ENCODE peak calls at places on chromosomes 2 and 18, in ten cellular contexts. V is foreskin fibroblast, U is endothelial cell, C is GM12865, R is AG09309, P is kidney epithelial cell, S is left lung, B is mucosa of descending colon, A is WTC11, T is lower lobe of right lung. Z is an unnamed sample.

GRCh38 chr2:27857417-27858172 is 32.6 kb downstream of the RBKS start:
- DNase-seq in V (peak; percentile 37), C (no peak), S (no peak), P (peak; percentile 35), T (no peak), R (peak; percentile 33), U (no peak), B (no peak), A (no peak), Z (no peak)

GRCh38 chr2:196324212-196324611 is 152.8 kb upstream of the STK17B start:
- DNase-seq in B (no peak), A (no peak), U (no peak), S (no peak), V (peak; percentile 79), C (no peak), R (no peak), T (no peak), P (no peak), Z (no peak)

GRCh38 chr2:51829477-51829876 is 797.5 kb upstream of the NRXN1 start:
- DNase-seq in U (no peak), V (no peak), S (no peak), B (no peak), R (no peak), T (no peak), P (no peak), A (no peak), C (no peak), Z (no peak)

GRCh38 chr2:144211826-144212225 is 308.1 kb downstream of the ZEB2 start:
- DNase-seq in C (peak; percentile 17), R (no peak), A (no peak), V (no peak), B (no peak), S (no peak), P (no peak), T (no peak), U (no peak), Z (no peak)

GRCh38 chr18:79950440-79951341 is 762 bp downstream of the SLC66A2 start:
- DNase-seq in C (peak; percentile 41), S (peak; percentile 90), T (peak; percentile 74), U (peak; percentile 36), R (no peak), P (no peak), B (peak; percentile 78), A (peak; percentile 41), V (peak; percentile 58), Z (no peak)

GRCh38 chr2:196263181-196263747 is 91.9 kb upstream of the STK17B start:
- DNase-seq in S (no peak), C (peak; percentile 82), R (no peak), B (no peak), P (no peak), A (no peak), U (no peak), V (peak; percentile 51), T (no peak), Z (no peak)

GRCh38 chr2:157476915-157477709 is 33.2 kb upstream of the CYTIP start:
- DNase-seq in B (no peak), R (no peak), U (no peak), T (no peak), C (no peak), V (peak; percentile 36), S (no peak), A (no peak), P (no peak), Z (no peak)

GRCh38 chr2:43623052-43623451 is 14.0 kb upstream of the PLEKHH2 start:
- DNase-seq in R (no peak), A (no peak), S (no peak), P (no peak), V (peak; percentile 69), T (no peak), B (no peak), U (no peak), C (no peak), Z (no peak)

GRCh38 chr2:10911291-10912075 is at the start of gene KCNF1:
- DNase-seq in A (peak; percentile 62), T (no peak), V (peak; percentile 83), U (peak; percentile 70), R (no peak), C (no peak), S (no peak), B (peak; percentile 52), P (no peak), Z (no peak)

GRCh38 chr2:10909050-10909995 is 2.4 kb upstream of the KCNF1 start:
- DNase-seq in P (no peak), B (no peak), A (peak; percentile 81), S (no peak), U (peak; percentile 70), T (no peak), V (no peak), R (no peak), C (peak; percentile 12), Z (no peak)

GRCh38 chr2:10910625-10911024 is 1.1 kb upstream of the KCNF1 start:
- DNase-seq in P (no peak), S (no peak), V (no peak), A (no peak), T (no peak), U (no peak), C (no peak), B (no peak), R (no peak), Z (no peak)

GRCh38 chr2:10908195-10908594 is 3.5 kb upstream of the KCNF1 start:
- DNase-seq in B (no peak), U (no peak), C (no peak), P (no peak), V (no peak), T (no peak), A (no peak), R (no peak), S (no peak), Z (no peak)

DNA sequence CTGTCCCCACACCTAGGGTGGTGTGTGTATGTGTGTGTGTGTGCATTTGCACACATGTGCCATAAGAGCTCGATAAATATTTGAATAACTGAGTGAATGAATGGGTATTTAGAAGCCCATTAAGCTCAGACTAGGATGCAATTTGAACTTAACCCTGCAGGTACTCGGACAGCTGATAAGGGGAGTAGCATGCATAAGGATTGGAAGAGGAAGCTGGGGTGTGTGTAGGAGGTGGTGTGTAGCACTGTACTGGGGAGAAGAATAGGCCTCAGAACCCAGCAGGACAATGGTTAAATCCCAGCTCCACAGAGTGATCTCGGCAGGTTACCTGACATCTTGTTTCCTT is 1.8 kb upstream of the KCNF1 start:
- DNase-seq in U (no peak), A (no peak), P (no peak), R (no peak), T (no peak), B (no peak), S (no peak), V (no peak), C (no peak), Z (no peak)
- TF ChIP-seq CTCF in U (peak; percentile 50), A (no peak), P (no peak), R (no peak), T (no peak), B (no peak), S (no peak), V (no peak), C (no peak), Z (no peak)

DNA sequence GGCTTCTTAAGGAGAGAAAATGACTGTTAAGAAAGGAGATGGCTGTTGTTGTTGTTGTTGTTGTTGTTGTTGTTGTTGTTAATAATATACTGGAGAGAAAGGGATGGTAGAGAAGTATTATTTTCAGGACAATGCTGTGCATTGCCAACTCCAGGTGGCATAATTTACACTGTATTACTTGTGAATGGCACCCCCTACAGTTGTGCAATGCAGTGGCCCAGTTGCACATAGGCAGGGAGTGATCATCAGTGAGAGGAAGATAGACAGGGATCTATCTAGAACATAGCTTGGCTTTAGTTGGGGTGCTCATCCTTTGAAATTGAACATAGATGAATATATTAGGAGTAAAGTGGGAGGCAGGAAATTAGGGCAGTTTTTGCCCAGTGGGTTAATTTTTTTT is 47.2 kb upstream of the TMEM163 start:
- DNase-seq in V (no peak), B (no peak), S (no peak), C (no peak), U (no peak), R (no peak), T (no peak), A (no peak), P (no peak), Z (no peak)
- TF ChIP-seq CTCF in V (no peak), B (no peak), S (no peak), C (no peak), U (no peak), R (no peak), T (no peak), A (no peak), P (no peak), Z (no peak)

DNA sequence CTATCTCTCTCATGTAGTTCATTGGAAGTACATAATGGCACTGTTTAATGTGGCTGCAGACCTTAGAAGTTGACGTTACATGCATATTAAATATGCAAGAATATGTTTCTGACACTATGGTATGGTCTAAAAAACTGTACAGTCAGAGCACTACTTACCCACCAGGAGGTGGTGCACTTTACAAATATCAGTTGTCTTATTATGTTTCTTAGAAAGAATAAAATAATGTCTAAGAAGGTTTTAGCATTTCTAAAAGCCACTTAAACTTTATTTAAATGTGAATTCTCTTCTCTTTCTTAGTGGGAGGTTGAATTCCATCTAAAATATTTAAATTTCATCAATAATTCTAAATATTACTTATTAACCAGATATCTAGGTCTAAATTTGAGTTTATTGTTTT is 4.3 kb downstream of the TMEFF2 start:
- DNase-seq in A (no peak), S (no peak), V (peak; percentile 62), P (no peak), R (peak; percentile 20), U (no peak), B (no peak), C (no peak), T (no peak), Z (no peak)
- TF ChIP-seq CTCF in A (no peak), S (no peak), V (peak; percentile 55), P (peak; percentile 48), R (peak; percentile 55), U (peak; percentile 52), B (no peak), C (peak; percentile 24), T (peak; percentile 33), Z (peak; percentile 68)

GRCh38 chr18:63850636-63851035 is 36.9 kb upstream of the SERPINB2 start:
- DNase-seq in U (no peak), S (no peak), C (no peak), V (no peak), P (no peak), A (no peak), R (no peak), T (no peak), B (no peak), Z (no peak)

GRCh38 chr18:63844254-63844653 is 43.3 kb upstream of the SERPINB2 start:
- DNase-seq in R (no peak), C (peak; percentile 52), V (peak; percentile 74), U (no peak), S (no peak), T (no peak), B (no peak), A (no peak), P (no peak), Z (no peak)

GRCh38 chr18:63848159-63848558 is 39.3 kb upstream of the SERPINB2 start:
- DNase-seq in P (no peak), B (no peak), T (no peak), U (peak; percentile 19), S (no peak), R (peak; percentile 48), V (peak; percentile 76), A (no peak), C (peak; percentile 67), Z (peak; percentile 37)

GRCh38 chr18:63850010-63850409 is 37.5 kb upstream of the SERPINB2 start:
- DNase-seq in R (no peak), V (peak; percentile 82), U (peak; percentile 47), A (peak; percentile 56), T (no peak), B (no peak), P (no peak), C (peak; percentile 41), S (no peak), Z (no peak)
- TF ChIP-seq CTCF in R (peak; percentile 72), V (peak; percentile 64), U (peak; percentile 20), A (no peak), T (peak; percentile 15), B (no peak), P (peak; percentile 64), C (peak; percentile 28), S (no peak), Z (peak; percentile 73)